ENCODE peak calls at places on chromosomes 7 and 10, in four cellular contexts. M is OCI-LY7, Z is left ventricle myocardium inferior, J is kidney. E is an unnamed sample.

GRCh38 chr10:109877546-109877945 is 45.8 kb downstream of the XPNPEP1 start:
- DNase-seq in M (no peak), Z (no peak), J (no peak), E (no peak)

GRCh38 chr10:7411671-7412481 is 1.0 kb upstream of the SFMBT2 start:
- DNase-seq in M (no peak), Z (no peak), J (peak; percentile 68), E (peak; percentile 47)

GRCh38 chr10:64080071-64080470 is 558.9 kb downstream of the REEP3 start:
- DNase-seq in M (no peak), Z (no peak), J (no peak), E (no peak)

GRCh38 chr10:22927661-22928403 is at the start of gene ARMC3:
- DNase-seq in M (no peak), Z (peak; percentile 58), J (peak; percentile 83), E (peak; percentile 71)

GRCh38 chr7:44966731-44967538 is 11.9 kb downstream of the MYO1G start:
- DNase-seq in M (no peak), Z (no peak), J (peak; percentile 57), E (no peak)

GRCh38 chr7:98771519-98772241 is 98.1 kb downstream of the TMEM130 start:
- DNase-seq in M (peak; percentile 55), Z (peak; percentile 23), J (no peak), E (no peak)

GRCh38 chr10:119769886-119770285 is 44.0 kb downstream of the INPP5F start:
- DNase-seq in M (no peak), Z (no peak), J (no peak), E (no peak)

GRCh38 chr7:128030999-128031681 is at the start of gene LRRC4:
- DNase-seq in M (peak; percentile 30), Z (no peak), J (peak; percentile 78), E (peak; percentile 65)

GRCh38 chr7:159197066-159197975 is 52.7 kb upstream of the VIPR2 start:
- DNase-seq in M (peak; percentile 11), Z (no peak), J (no peak), E (no peak)

DNA sequence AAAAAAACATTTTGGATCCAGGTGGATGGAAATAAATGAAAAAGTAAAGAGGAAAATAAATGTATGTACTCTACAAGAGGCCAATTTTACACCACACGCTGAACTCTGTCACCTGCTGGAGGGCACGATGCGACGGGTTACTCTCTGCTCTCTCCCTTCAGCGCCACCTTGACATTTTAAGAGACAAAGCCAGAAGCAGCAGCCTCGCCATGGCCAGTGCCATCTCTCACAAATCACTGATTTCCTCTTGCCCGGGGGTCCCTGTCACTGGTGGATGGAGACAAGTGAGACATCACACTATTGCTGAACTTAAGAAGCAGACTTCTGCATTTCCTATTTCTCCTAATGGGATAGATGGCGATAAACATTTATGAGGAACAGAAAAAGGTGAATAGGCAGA is 190.0 kb downstream of the ZMYND11 start:
- DNase-seq in M (no peak), Z (no peak), J (no peak), E (no peak)
- H3K4me1 ChIP-seq in M (peaks cover 48% of the 10 kb centered on the region), Z (peaks cover 8% of the 10 kb centered on the region), J (no peaks in the 10 kb centered on the region), E (no peaks in the 10 kb centered on the region)

DNA sequence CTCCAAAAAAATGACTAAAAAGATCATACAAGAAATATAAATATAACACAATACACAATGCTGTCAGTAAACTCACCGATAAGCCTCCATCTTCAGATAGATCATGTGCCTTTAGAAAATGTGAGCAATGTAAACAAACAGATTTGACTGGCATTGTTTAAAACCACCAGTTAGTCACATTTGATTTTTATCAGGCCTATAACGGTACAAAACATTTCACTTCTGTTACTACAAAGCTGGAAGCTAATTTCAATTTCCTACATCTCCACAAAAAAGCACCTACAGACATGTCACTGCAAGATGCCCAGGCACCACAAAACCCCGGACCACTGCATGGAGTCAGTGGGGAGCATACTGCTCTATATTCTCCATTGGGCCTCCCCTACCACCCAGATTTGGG is 18.9 kb downstream of the SGMS1 start:
- DNase-seq in M (no peak), Z (no peak), J (no peak), E (no peak)
- H3K4me1 ChIP-seq in M (peaks cover 53% of the 10 kb centered on the region), Z (peaks cover 90% of the 10 kb centered on the region), J (peaks cover 21% of the 10 kb centered on the region), E (peaks cover 79% of the 10 kb centered on the region)

GRCh38 chr10:100364147-100364546 is 17.1 kb downstream of the SCD start:
- DNase-seq in M (no peak), Z (no peak), J (no peak), E (no peak)
- H3K4me1 ChIP-seq in M (no peaks in the 10 kb centered on the region), Z (peaks cover 28% of the 10 kb centered on the region), J (peaks cover 19% of the 10 kb centered on the region), E (peaks cover 22% of the 10 kb centered on the region)

GRCh38 chr7:42154168-42154567 is 82.8 kb downstream of the GLI3 start:
- DNase-seq in M (no peak), Z (no peak), J (no peak), E (no peak)

GRCh38 chr7:42156541-42156865 is 80.5 kb downstream of the GLI3 start:
- DNase-seq in M (no peak), Z (no peak), J (no peak), E (no peak)

GRCh38 chr7:42155836-42156540 is 81.0 kb downstream of the GLI3 start:
- DNase-seq in M (no peak), Z (no peak), J (no peak), E (no peak)

GRCh38 chr7:42159150-42159549 is 77.9 kb downstream of the GLI3 start:
- DNase-seq in M (no peak), Z (no peak), J (no peak), E (no peak)

DNA sequence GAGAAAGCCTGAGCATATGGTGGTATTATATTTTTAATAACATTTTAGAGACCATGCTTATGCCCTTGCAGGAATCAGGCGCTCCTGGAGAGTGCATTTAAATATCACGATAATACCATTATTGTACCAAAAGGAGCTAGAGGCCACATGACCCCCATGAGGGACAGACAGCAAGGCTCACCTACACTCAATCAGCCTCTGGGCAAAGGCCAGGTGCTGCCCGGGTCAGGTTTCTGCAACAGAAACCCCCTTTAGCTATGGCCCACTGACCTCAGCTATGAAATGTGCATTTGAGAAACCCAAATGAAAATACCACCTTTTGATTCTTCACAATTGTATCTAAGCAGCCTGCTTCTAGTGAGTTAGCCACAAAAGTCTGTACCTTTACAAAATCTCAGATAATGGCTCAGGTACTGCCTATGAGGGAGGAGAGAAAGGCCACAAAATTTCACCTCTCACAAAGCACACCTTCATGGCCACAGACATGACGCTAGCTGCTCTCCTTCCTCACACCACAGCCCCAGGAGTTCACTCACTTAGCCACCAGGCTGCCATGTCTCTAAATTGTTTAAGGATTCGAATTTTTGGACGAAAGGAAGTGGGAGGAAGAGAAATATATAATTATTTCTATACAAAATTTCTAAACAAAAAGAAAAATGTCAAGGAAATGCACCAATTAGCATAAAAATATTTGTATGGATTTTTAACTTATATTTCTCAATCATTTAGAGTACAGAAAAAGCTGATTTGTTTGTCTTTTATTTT is 79.9 kb downstream of the GLI3 start:
- DNase-seq in M (no peak), Z (no peak), J (no peak), E (no peak)
- H3K4me1 ChIP-seq in M (no peaks in the 10 kb centered on the region), Z (peaks cover 7% of the 10 kb centered on the region), J (no peaks in the 10 kb centered on the region), E (peaks cover 3% of the 10 kb centered on the region)

GRCh38 chr10:123398756-123399155 is 244.6 kb downstream of the BUB3 start:
- DNase-seq in M (no peak), Z (no peak), J (no peak), E (no peak)
- H3K4me1 ChIP-seq in M (peaks cover 67% of the 10 kb centered on the region), Z (no peaks in the 10 kb centered on the region), J (no peaks in the 10 kb centered on the region), E (no peaks in the 10 kb centered on the region)

GRCh38 chr7:32888505-32888904 is 3.1 kb downstream of the KBTBD2 start:
- DNase-seq in M (no peak), Z (no peak), J (no peak), E (no peak)
- H3K4me1 ChIP-seq in M (peaks cover 27% of the 10 kb centered on the region), Z (peaks cover 83% of the 10 kb centered on the region), J (peaks cover 15% of the 10 kb centered on the region), E (peaks cover 75% of the 10 kb centered on the region)

GRCh38 chr10:133275683-133276092 is 980 bp downstream of the ADAM8 start:
- DNase-seq in M (peak; percentile 53), Z (no peak), J (peak; percentile 71), E (no peak)

GRCh38 chr10:133277277-133277992 is 767 bp upstream of the ADAM8 start:
- DNase-seq in M (no peak), Z (no peak), J (peak; percentile 80), E (no peak)

GRCh38 chr10:133276100-133276434 is 601 bp downstream of the ADAM8 start:
- DNase-seq in M (no peak), Z (no peak), J (peak; percentile 74), E (no peak)

GRCh38 chr10:133277993-133278576 is 1.4 kb upstream of the ADAM8 start:
- DNase-seq in M (no peak), Z (no peak), J (no peak), E (no peak)

GRCh38 chr10:133276435-133277201 is at the start of gene ADAM8:
- DNase-seq in M (peak; percentile 57), Z (no peak), J (peak; percentile 84), E (peak; percentile 77)
- H3K4me1 ChIP-seq in M (peaks cover 47% of the 10 kb centered on the region), Z (peaks cover 14% of the 10 kb centered on the region), J (no peaks in the 10 kb centered on the region), E (peaks cover 46% of the 10 kb centered on the region)

DNA sequence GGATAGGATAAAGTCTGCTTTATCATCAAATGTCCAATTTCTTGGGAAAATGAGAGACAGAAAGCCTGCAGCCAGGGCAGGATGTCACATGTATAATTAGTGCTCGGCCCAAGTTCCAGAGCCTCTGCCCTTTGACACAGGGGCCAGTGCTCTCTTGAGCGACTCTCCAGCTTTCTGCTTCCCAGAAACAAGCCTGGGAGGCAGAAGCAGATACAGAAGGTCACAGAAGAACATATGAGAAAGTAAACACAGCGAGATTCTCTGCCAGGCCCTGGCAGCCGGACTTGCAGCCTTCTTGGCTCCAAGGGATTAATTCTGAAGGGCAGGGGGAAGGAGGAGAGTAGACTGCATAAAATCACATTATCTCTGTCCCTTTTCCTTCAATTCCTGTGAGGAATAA is 536.7 kb downstream of the TNS3 start:
- DNase-seq in M (no peak), Z (peak; percentile 64), J (peak; percentile 88), E (no peak)
- H3K4me1 ChIP-seq in M (no peaks in the 10 kb centered on the region), Z (peaks cover 52% of the 10 kb centered on the region), J (peaks cover 26% of the 10 kb centered on the region), E (peaks cover 36% of the 10 kb centered on the region)

GRCh38 chr10:132611986-132612385 is 74.4 kb downstream of the INPP5A start:
- DNase-seq in M (no peak), Z (no peak), J (no peak), E (no peak)
- H3K4me1 ChIP-seq in M (no peaks in the 10 kb centered on the region), Z (peaks cover 27% of the 10 kb centered on the region), J (no peaks in the 10 kb centered on the region), E (peaks cover 5% of the 10 kb centered on the region)

E was measured in lower lobe of right lung.